ENCODE peak calls at places on chromosomes 16 and 17, in eight cellular contexts. I is H1, H is HepG2, T is SK-N-SH, R is K562, V is GM23338, Y is HCT116, C is GM12878. N is an unnamed sample.

GRCh38 chr17:45345554-45346254 is 28.9 kb upstream of the MAP3K14 start:
- DNase-seq in C (no peak), T (no peak), I (no peak), R (peak; percentile 88), H (no peak), V (no peak), Y (no peak), N (peak; percentile 92)

GRCh38 chr16:71327720-71328119 is 30.8 kb upstream of the CALB2 start:
- DNase-seq in T (no peak), I (no peak), R (no peak), Y (no peak), H (no peak), V (no peak), C (no peak), N (no peak)

GRCh38 chr16:72905581-72905980 is 142.3 kb downstream of the ZFHX3 start:
- DNase-seq in H (no peak), T (no peak), R (no peak), C (no peak), I (no peak), V (no peak), Y (no peak), N (no peak)

GRCh38 chr17:42571435-42572225 is 4.7 kb downstream of the MLX start:
- DNase-seq in Y (no peak), T (no peak), I (no peak), V (no peak), R (no peak), H (no peak), C (no peak), N (no peak)

GRCh38 chr17:81132770-81133723 is 32.3 kb upstream of the PVALEF start:
- DNase-seq in Y (no peak), C (no peak), R (peak; percentile 68), H (peak; percentile 68), I (no peak), T (no peak), V (no peak), N (no peak)

GRCh38 chr17:44688675-44689491 is 693 bp downstream of the CCDC43 start:
- DNase-seq in V (no peak), T (no peak), R (no peak), H (peak; percentile 22), C (no peak), I (no peak), Y (no peak), N (peak; percentile 4)

GRCh38 chr16:53041196-53041977 is 11.3 kb downstream of the CHD9NB start:
- DNase-seq in R (no peak), V (peak; percentile 59), H (peak; percentile 39), I (peak; percentile 56), Y (no peak), C (no peak), T (no peak), N (peak; percentile 74)

GRCh38 chr16:53534206-53534605 is 31.2 kb upstream of the AKTIP start:
- DNase-seq in V (peak; percentile 45), R (no peak), I (no peak), Y (no peak), C (no peak), T (no peak), H (no peak), N (no peak)

GRCh38 chr17:17387017-17387416 is 83.8 kb downstream of the NT5M start:
- DNase-seq in Y (peak; percentile 48), T (no peak), R (no peak), I (no peak), C (no peak), V (no peak), H (no peak), N (no peak)

GRCh38 chr16:81278526-81278925 is 36.2 kb upstream of the GAN start:
- DNase-seq in I (no peak), Y (no peak), C (no peak), H (no peak), V (no peak), T (no peak), R (no peak), N (no peak)

GRCh38 chr17:45043268-45043681 is 8.2 kb downstream of the DCAKD start:
- DNase-seq in Y (no peak), I (no peak), R (no peak), T (peak; percentile 33), H (no peak), V (no peak), C (no peak), N (no peak)

GRCh38 chr16:87044829-87045228 is 272.4 kb downstream of the C16orf95 start:
- DNase-seq in H (no peak), Y (no peak), I (no peak), R (no peak), C (no peak), V (no peak), T (no peak), N (no peak)

GRCh38 chr17:9912146-9913099 is 7.4 kb upstream of the RCVRN start:
- DNase-seq in T (no peak), V (no peak), I (no peak), C (no peak), H (no peak), Y (no peak), R (no peak), N (no peak)

GRCh38 chr16:74455213-74455612 is 33.9 kb upstream of the CLEC18B start:
- DNase-seq in V (no peak), H (peak; percentile 27), C (no peak), R (no peak), Y (no peak), I (no peak), T (no peak), N (peak; percentile 41)

GRCh38 chr16:1102921-1103648 is 7.0 kb upstream of the C1QTNF8 start:
- DNase-seq in T (peak; percentile 93), R (peak; percentile 89), H (no peak), Y (no peak), I (peak; percentile 94), C (no peak), V (peak; percentile 70), N (peak; percentile 19)

GRCh38 chr17:49494937-49495841 is at the start of gene NGFR:
- DNase-seq in T (peak; percentile 96), H (no peak), V (peak; percentile 76), R (peak; percentile 90), Y (no peak), I (peak; percentile 79), C (no peak), N (peak; percentile 15)
- TF ChIP-seq POLR2AphosphoS5 in T (no peak), H (no peak), V (peak; percentile 76), R (no peak), Y (peak; percentile 95), I (no peak), C (no peak), N (no peak)

GRCh38 chr17:79888811-79889634 is 49.8 kb upstream of the CBX4 start:
- DNase-seq in Y (no peak), R (no peak), H (peak; percentile 63), C (no peak), T (peak; percentile 14), I (no peak), V (no peak), N (no peak)
- H3K4me2 ChIP-seq in Y (no peak overlapping the region), R (no peak overlapping the region), H (peak overlapping the region; percentile 54), C (no peak overlapping the region), T (no peak overlapping the region), I (no peak overlapping the region), V (no peak overlapping the region), N (no peak overlapping the region)

GRCh38 chr16:57892447-57893096 is 78.4 kb downstream of the CNGB1 start:
- DNase-seq in T (no peak), I (no peak), C (no peak), H (peak; percentile 81), R (no peak), Y (no peak), V (no peak), N (no peak)
- TF ChIP-seq POLR2AphosphoS5 in T (no peak), I (no peak), C (no peak), H (peak; percentile 74), R (no peak), Y (no peak), V (no peak), N (no peak)

GRCh38 chr17:79446347-79446746 is 164.5 kb downstream of the RBFOX3 start:
- DNase-seq in H (no peak), T (no peak), I (no peak), Y (no peak), R (no peak), V (no peak), C (no peak), N (no peak)
- H3K4me2 ChIP-seq in H (no peak overlapping the region), T (no peak overlapping the region), I (no peak overlapping the region), Y (no peak overlapping the region), R (no peak overlapping the region), V (no peak overlapping the region), C (no peak overlapping the region), N (no peak overlapping the region)

N was measured in endothelial cell of umbilical vein.